ENCODE peak calls at places on chromosomes 5 and 9, in four cellular contexts. M is GM04504; L is stimulated activated CD4-positive, alpha-beta T cell treated with anti-CD3 and anti-CD28 coated beads, TNF-alpha, amount 100 ng/mL, for 1 hour; U is stromal cell of bone marrow. J is an unnamed sample.

GRCh38 chr5:170404398-170404797 is 15.2 kb upstream of the KCNMB1 start:
- DNase-seq in M (no peak), L (no peak), U (no peak), J (no peak)

GRCh38 chr5:123868267-123868666 is 356.3 kb downstream of the CSNK1G3 start:
- DNase-seq in M (no peak), L (no peak), U (no peak), J (peak; percentile 54)

GRCh38 chr9:69198526-69199250 is 24.6 kb downstream of the TJP2 start:
- DNase-seq in M (no peak), L (no peak), U (no peak), J (no peak)

GRCh38 chr9:134783699-134784039 is 96.9 kb upstream of the FCN2 start:
- DNase-seq in M (no peak), L (no peak), U (no peak), J (no peak)

GRCh38 chr9:93081081-93081529 is 14.9 kb upstream of the CARD19 start:
- DNase-seq in M (no peak), L (no peak), U (no peak), J (no peak)

GRCh38 chr9:130692365-130692764 is 1.2 kb upstream of the EXOSC2 start:
- DNase-seq in M (no peak), L (no peak), U (no peak), J (no peak)

GRCh38 chr5:119267958-119268386 is 87.8 kb upstream of the TNFAIP8 start:
- DNase-seq in M (peak; percentile 58), L (no peak), U (peak; percentile 95), J (peak; percentile 75)

GRCh38 chr5:163916856-163917255 is 411.4 kb downstream of the MAT2B start:
- DNase-seq in M (no peak), L (no peak), U (no peak), J (no peak)

GRCh38 chr9:97412628-97413382 is 909 bp downstream of the TDRD7 start:
- DNase-seq in M (no peak), L (no peak), U (no peak), J (no peak)

GRCh38 chr5:98975682-98976407 is 47.0 kb upstream of the CHD1 start:
- DNase-seq in M (no peak), L (no peak), U (no peak), J (no peak)

GRCh38 chr5:37881359-37881758 is 41.5 kb upstream of the GDNF start:
- DNase-seq in M (no peak), L (no peak), U (no peak), J (no peak)

GRCh38 chr9:126235350-126235740 is 91.3 kb upstream of the MVB12B start:
- DNase-seq in M (no peak), L (no peak), U (no peak), J (no peak)

GRCh38 chr9:71036501-71036900 is 84.9 kb downstream of the TRPM3 start:
- DNase-seq in M (no peak), L (no peak), U (peak; percentile 6), J (no peak)

GRCh38 chr9:107548298-107549142 is 59.0 kb upstream of the KLF4 start:
- DNase-seq in M (peak; percentile 84), L (no peak), U (peak; percentile 94), J (no peak)

GRCh38 chr9:12878342-12878978 is 103.6 kb downstream of the LURAP1L start:
- DNase-seq in M (no peak), L (no peak), U (peak; percentile 18), J (no peak)

GRCh38 chr9:76215066-76215465 is 179.2 kb downstream of the RFK start:
- DNase-seq in M (peak; percentile 59), L (no peak), U (peak; percentile 82), J (no peak)

GRCh38 chr5:76291305-76292077 is 111.6 kb upstream of the IQGAP2 start:
- DNase-seq in M (no peak), L (no peak), U (no peak), J (no peak)

GRCh38 chr9:96626912-96627311 is 7.3 kb upstream of the CDC14B start:
- DNase-seq in M (no peak), L (no peak), U (no peak), J (no peak)

GRCh38 chr5:152462021-152462721 is 57.1 kb upstream of the NMUR2 start:
- DNase-seq in M (no peak), L (no peak), U (no peak), J (no peak)

GRCh38 chr5:57406591-57406990 is 76.0 kb downstream of the ACTBL2 start:
- DNase-seq in M (no peak), L (no peak), U (no peak), J (no peak)

GRCh38 chr5:179906795-179907569 is 715 bp downstream of the TBC1D9B start:
- DNase-seq in M (no peak), L (no peak), U (peak; percentile 7), J (no peak)

GRCh38 chr5:180803181-180804128 is 849 bp upstream of the MGAT1 start:
- DNase-seq in M (no peak), L (peak; percentile 58), U (no peak), J (no peak)

GRCh38 chr5:77560677-77561263 is 68.7 kb upstream of the WDR41 start:
- DNase-seq in M (peak; percentile 20), L (no peak), U (peak; percentile 26), J (no peak)

GRCh38 chr5:53334431-53334941 is 145.9 kb upstream of the FST start:
- DNase-seq in M (peak; percentile 43), L (no peak), U (peak; percentile 44), J (no peak)

GRCh38 chr5:149135536-149136201 is 5.6 kb upstream of the ABLIM3 start:
- DNase-seq in M (peak; percentile 61), L (no peak), U (no peak), J (no peak)

GRCh38 chr5:149405550-149406202 is 26.6 kb upstream of the IL17B start:
- DNase-seq in M (no peak), L (no peak), U (no peak), J (no peak)

GRCh38 chr5:32276173-32276853 is 36.4 kb downstream of the MTMR12 start:
- DNase-seq in M (no peak), L (no peak), U (no peak), J (no peak)

GRCh38 chr5:81014348-81014747 is 54.2 kb downstream of the RASGRF2 start:
- DNase-seq in M (no peak), L (no peak), U (no peak), J (no peak)

GRCh38 chr9:127974002-127974768 is 6.6 kb downstream of the EEIG1 start:
- DNase-seq in M (no peak), L (no peak), U (no peak), J (no peak)

GRCh38 chr5:139974661-139975060 is 68.4 kb downstream of the NRG2 start:
- DNase-seq in M (no peak), L (no peak), U (no peak), J (no peak)

GRCh38 chr9:97938081-97938644 is at the start of gene HEMGN:
- DNase-seq in M (no peak), L (no peak), U (no peak), J (no peak)